ENCODE peak calls at places on chromosomes 11 and 22, in four cellular contexts. X, F, C and M are unnamed samples.

GRCh38 chr22:33518405-33518804 is 401.9 kb downstream of the LARGE1 start:
- DNase-seq in X (no peak), F (no peak), C (no peak), M (no peak)

GRCh38 chr11:61477734-61478148 is 30.8 kb upstream of the LRRC10B start:
- DNase-seq in X (peak; percentile 76), F (peak; percentile 52), C (peak; percentile 35), M (no peak)

GRCh38 chr11:102269927-102270326 is 47.4 kb upstream of the BIRC3 start:
- DNase-seq in X (no peak), F (no peak), C (no peak), M (peak; percentile 81)

GRCh38 chr11:128453444-128454336 is 133.7 kb downstream of the ETS1 start:
- DNase-seq in X (no peak), F (no peak), C (peak; percentile 93), M (peak; percentile 99)

GRCh38 chr22:22785316-22786065 is 102.1 kb upstream of the IGLL5 start:
- DNase-seq in X (no peak), F (no peak), C (no peak), M (no peak)

GRCh38 chr11:61027141-61027840 is 55.8 kb downstream of the CD6 start:
- DNase-seq in X (no peak), F (no peak), C (no peak), M (no peak)

GRCh38 chr11:36215688-36216050 is 73.6 kb downstream of the COMMD9 start:
- DNase-seq in X (no peak), F (no peak), C (no peak), M (no peak)

GRCh38 chr11:19605500-19606371 is 106.9 kb upstream of the NAV2 start:
- DNase-seq in X (no peak), F (no peak), C (peak; percentile 38), M (peak; percentile 68)

GRCh38 chr22:48919187-48919590 is 908.5 kb downstream of the BRD1 start:
- DNase-seq in X (peak; percentile 31), F (no peak), C (no peak), M (no peak)

GRCh38 chr22:31229402-31230140 is 17.5 kb downstream of the LIMK2 start:
- DNase-seq in X (no peak), F (no peak), C (peak; percentile 49), M (peak; percentile 48)

GRCh38 chr11:76152741-76153608 is 53.3 kb downstream of the WNT11 start:
- DNase-seq in X (no peak), F (peak; percentile 69), C (no peak), M (no peak)

GRCh38 chr11:77407613-77408012 is 66.3 kb downstream of the PAK1 start:
- DNase-seq in X (no peak), F (peak; percentile 37), C (peak; percentile 78), M (peak; percentile 92)

GRCh38 chr22:30879398-30879797 is 89.2 kb downstream of the MORC2 start:
- DNase-seq in X (no peak), F (no peak), C (no peak), M (no peak)

GRCh38 chr11:66768088-66768521 is 39.1 kb upstream of the SPTBN2 start:
- DNase-seq in X (no peak), F (no peak), C (no peak), M (peak; percentile 21)

GRCh38 chr22:20750461-20751184 is 23.3 kb upstream of the SERPIND1 start:
- DNase-seq in X (no peak), F (no peak), C (peak; percentile 91), M (peak; percentile 90)

GRCh38 chr22:48489551-48490512 is 1337.8 kb downstream of the BRD1 start:
- DNase-seq in X (no peak), F (peak; percentile 51), C (no peak), M (no peak)

GRCh38 chr11:43285826-43286225 is 26.0 kb upstream of the API5 start:
- DNase-seq in X (no peak), F (peak; percentile 64), C (no peak), M (no peak)

GRCh38 chr11:117604349-117604995 is 192.5 kb downstream of the DSCAML1 start:
- DNase-seq in X (no peak), F (no peak), C (peak; percentile 5), M (peak; percentile 32)

GRCh38 chr22:24592144-24592845 is 578 bp downstream of the LRRC75B start:
- DNase-seq in X (peak; percentile 31), F (peak; percentile 64), C (peak; percentile 21), M (no peak)

GRCh38 chr22:28929197-28929596 is 45.8 kb downstream of the ZNRF3 start:
- DNase-seq in X (no peak), F (no peak), C (no peak), M (no peak)

GRCh38 chr11:81496566-81496965 is 1237.1 kb downstream of the FAM181B start:
- DNase-seq in X (no peak), F (no peak), C (no peak), M (no peak)

GRCh38 chr11:101346591-101346990 is 217.0 kb upstream of the PGR start:
- DNase-seq in X (no peak), F (no peak), C (peak; percentile 4), M (peak; percentile 20)

GRCh38 chr11:85483861-85484260 is 143.3 kb downstream of the DLG2 start:
- DNase-seq in X (peak; percentile 17), F (peak; percentile 37), C (no peak), M (peak; percentile 27)

GRCh38 chr22:32991353-32992115 is 66.6 kb downstream of the SYN3 start:
- DNase-seq in X (no peak), F (no peak), C (no peak), M (no peak)

GRCh38 chr22:29478326-29479276 is 1.4 kb upstream of the NEFH start:
- DNase-seq in X (peak; percentile 63), F (peak; percentile 56), C (peak; percentile 23), M (no peak)

GRCh38 chr11:112293614-112294013 is 33.0 kb upstream of the PLET1 start:
- DNase-seq in X (no peak), F (no peak), C (no peak), M (no peak)

GRCh38 chr22:25113316-25113721 is 86.3 kb upstream of the CRYBB3 start:
- DNase-seq in X (no peak), F (peak; percentile 16), C (peak; percentile 43), M (no peak)

GRCh38 chr22:23233746-23234408 is 53.6 kb downstream of the BCR start:
- DNase-seq in X (no peak), F (no peak), C (peak; percentile 34), M (peak; percentile 92)

GRCh38 chr22:22203048-22203971 is 41.3 kb upstream of the VPREB1 start:
- DNase-seq in X (no peak), F (no peak), C (no peak), M (no peak)

GRCh38 chr11:2704896-2705606 is 5.3 kb upstream of the KCNQ1OT1 start:
- DNase-seq in X (no peak), F (no peak), C (no peak), M (no peak)
- H2AK5ac ChIP-seq in X (peak overlapping the region; percentile 34), F (no peak overlapping the region), C (no peak overlapping the region), M (no peak overlapping the region)

GRCh38 chr11:64235427-64236161 is 1.2 kb downstream of the VEGFB start:
- DNase-seq in X (no peak), F (no peak), C (no peak), M (no peak)

GRCh38 chr11:64234840-64235379 is 526 bp downstream of the VEGFB start:
- DNase-seq in X (no peak), F (no peak), C (peak; percentile 20), M (no peak)

GRCh38 chr11:64231536-64231935 is 1.2 kb downstream of the DNAJC4 start:
- DNase-seq in X (no peak), F (no peak), C (no peak), M (no peak)

GRCh38 chr11:64232182-64233018 is 2.0 kb upstream of the VEGFB start:
- DNase-seq in X (no peak), F (no peak), C (no peak), M (no peak)

DNA sequence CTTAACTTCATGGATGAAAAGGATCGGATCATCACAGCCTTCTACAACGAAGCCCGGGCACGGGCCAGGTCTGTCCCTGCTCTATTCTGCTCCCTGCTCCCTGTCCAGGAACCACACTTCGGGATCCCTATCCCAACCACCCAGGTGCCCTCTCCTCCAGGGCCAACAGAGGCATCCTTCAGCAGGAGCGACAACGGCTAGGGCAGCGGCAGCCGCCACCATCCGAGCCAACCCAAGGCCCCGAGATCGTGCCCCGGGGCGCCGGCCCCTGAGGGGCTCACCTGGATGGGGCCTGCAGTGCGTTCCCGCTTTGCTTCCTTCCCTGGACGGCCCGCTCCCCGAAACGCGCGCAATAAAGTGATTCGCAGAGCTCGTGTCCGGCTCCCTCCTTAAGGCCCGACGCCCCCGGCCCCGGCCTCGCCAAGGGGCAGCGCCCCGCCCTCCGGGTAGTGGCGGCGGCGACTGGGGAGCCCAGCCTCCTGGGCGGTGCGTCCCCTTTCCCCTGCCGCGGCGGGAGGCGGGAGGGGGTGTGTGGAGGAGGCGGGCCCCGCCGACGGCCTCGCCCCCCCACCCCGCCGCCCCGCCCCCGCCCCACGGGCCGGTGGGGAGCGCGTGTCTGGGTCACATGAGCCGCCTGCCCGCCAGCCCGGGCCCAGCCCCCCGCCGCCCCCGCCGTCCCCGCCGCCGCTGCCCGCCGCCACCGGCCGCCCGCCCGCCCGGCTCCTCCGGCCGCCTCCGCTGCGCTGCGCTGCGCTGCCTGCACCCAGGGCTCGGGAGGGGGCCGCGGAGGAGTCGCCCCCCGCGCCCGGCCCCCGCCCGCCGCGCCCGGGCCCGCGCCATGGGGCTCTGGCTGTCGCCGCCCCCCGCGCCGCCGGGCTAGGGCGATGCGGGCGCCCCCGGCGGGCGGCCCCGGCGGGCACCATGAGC is at the start of gene VEGFB:
- DNase-seq in X (no peak), F (no peak), C (peak; percentile 58), M (peak; percentile 26)
- H2AK5ac ChIP-seq in X (peak within 1 kb of the TSS; percentile 90), F (no peak within 1 kb of the TSS), C (no peak within 1 kb of the TSS), M (peak within 1 kb of the TSS; percentile 69)

DNA sequence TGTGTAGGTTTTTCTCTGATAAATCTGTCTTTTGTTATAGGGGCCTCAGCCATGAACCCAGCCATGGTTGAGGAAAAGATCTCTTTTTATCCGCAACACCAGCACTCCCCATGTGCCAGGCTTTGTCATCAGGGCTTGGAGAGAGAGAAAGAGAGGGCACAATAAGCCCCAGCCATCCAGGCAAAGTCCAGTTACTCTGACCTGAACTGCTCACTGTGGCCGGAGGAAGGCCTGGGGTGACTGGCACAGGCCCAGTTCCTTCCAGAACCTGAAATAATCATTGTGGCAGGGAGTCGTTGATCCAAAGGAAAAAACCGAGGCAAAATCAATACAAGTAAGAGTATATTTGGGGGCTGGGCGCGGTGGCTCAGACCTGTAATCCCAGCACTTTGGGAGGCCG is 3.9 kb upstream of the ARHGAP8 start:
- DNase-seq in X (no peak), F (no peak), C (no peak), M (no peak)
- H2AK5ac ChIP-seq in X (no peak overlapping the region), F (no peak overlapping the region), C (no peak overlapping the region), M (no peak overlapping the region)

DNA sequence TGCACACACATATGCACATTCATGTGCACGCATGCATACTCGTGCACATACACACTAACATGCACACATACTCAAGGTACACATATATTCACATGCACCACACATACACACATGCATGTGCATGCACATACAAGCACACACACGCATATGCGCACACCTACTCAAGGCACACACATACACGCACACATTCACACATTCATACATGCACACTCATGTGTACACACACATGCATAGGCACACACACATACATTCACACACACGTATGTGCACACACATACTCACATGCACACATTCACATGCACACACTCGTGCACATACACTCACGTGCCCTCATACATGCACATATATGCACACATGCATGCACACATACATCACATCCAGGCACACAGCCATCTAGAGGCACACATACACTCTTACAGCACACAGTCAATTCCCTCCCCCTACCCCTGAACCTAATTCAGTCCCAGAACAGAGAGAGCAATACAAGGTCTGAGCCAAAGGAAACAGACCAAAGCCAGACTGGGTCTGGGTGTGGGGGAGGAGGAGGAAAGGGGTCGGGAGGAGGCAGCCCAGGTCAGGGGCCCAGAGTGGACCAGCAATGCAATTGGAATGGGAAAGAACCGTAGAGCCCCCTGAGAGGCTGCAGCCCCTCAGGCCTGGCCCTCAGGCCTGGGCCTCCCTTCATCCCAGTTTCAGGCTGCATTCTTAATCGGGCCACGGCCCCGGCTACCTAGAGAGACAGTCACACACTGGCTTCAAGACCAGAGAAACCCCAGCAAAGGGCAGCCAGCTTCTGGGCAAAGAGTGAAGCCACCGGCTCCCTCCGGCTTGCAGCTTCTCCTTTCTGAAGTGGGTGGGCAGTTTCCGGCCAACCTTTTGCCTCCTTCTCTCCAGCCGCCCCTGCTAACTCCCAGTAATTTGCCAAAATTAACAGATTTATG is 488.7 kb downstream of the MN1 start:
- DNase-seq in X (no peak), F (peak; percentile 16), C (no peak), M (no peak)
- H2AK5ac ChIP-seq in X (no peak overlapping the region), F (no peak overlapping the region), C (no peak overlapping the region), M (no peak overlapping the region)